ENCODE peak calls at places on chromosomes 11 and 22, in six cellular contexts. P is BE2C, S is AG04450, H is fibroblast of mammary gland, U is lower leg skin, N is endodermal cell. F is an unnamed sample.

GRCh38 chr11:771617-772204 is 5.6 kb downstream of the GATD1 start:
- DNase-seq in P (no peak), S (no peak), H (no peak), U (no peak), N (no peak), F (no peak)

GRCh38 chr11:71075116-71075720 is 177.2 kb downstream of the SHANK2 start:
- DNase-seq in P (no peak), S (no peak), H (no peak), U (no peak), N (no peak), F (no peak)

GRCh38 chr11:43376065-43376464 is 17.3 kb downstream of the TTC17 start:
- DNase-seq in P (no peak), S (no peak), H (no peak), U (no peak), N (no peak), F (no peak)

GRCh38 chr22:26642465-26643367 is 14.7 kb upstream of the MIAT start:
- DNase-seq in P (no peak), S (no peak), H (no peak), U (no peak), N (peak; percentile 87), F (no peak)

GRCh38 chr11:33195391-33196190 is 34.3 kb upstream of the CSTF3 start:
- DNase-seq in P (no peak), S (no peak), H (peak; percentile 19), U (no peak), N (no peak), F (no peak)

GRCh38 chr11:128482512-128483191 is 104.7 kb downstream of the ETS1 start:
- DNase-seq in P (no peak), S (no peak), H (peak; percentile 90), U (no peak), N (no peak), F (no peak)

GRCh38 chr22:41504397-41504796 is 35.5 kb downstream of the ACO2 start:
- DNase-seq in P (no peak), S (no peak), H (peak; percentile 83), U (no peak), N (no peak), F (no peak)

GRCh38 chr11:72807789-72808188 is 6.4 kb upstream of the ATG16L2 start:
- DNase-seq in P (no peak), S (no peak), H (no peak), U (no peak), N (no peak), F (no peak)

GRCh38 chr11:46119053-46119351 is 2.3 kb downstream of the PHF21A start:
- DNase-seq in P (no peak), S (no peak), H (no peak), U (no peak), N (no peak), F (no peak)
- H3K4me3 ChIP-seq in P (peak overlapping the region; percentile 78), S (peak overlapping the region; percentile 79), H (peak overlapping the region; percentile 74), U (no peak overlapping the region), N (peak overlapping the region; percentile 81), F (peak overlapping the region; percentile 38)

DNA sequence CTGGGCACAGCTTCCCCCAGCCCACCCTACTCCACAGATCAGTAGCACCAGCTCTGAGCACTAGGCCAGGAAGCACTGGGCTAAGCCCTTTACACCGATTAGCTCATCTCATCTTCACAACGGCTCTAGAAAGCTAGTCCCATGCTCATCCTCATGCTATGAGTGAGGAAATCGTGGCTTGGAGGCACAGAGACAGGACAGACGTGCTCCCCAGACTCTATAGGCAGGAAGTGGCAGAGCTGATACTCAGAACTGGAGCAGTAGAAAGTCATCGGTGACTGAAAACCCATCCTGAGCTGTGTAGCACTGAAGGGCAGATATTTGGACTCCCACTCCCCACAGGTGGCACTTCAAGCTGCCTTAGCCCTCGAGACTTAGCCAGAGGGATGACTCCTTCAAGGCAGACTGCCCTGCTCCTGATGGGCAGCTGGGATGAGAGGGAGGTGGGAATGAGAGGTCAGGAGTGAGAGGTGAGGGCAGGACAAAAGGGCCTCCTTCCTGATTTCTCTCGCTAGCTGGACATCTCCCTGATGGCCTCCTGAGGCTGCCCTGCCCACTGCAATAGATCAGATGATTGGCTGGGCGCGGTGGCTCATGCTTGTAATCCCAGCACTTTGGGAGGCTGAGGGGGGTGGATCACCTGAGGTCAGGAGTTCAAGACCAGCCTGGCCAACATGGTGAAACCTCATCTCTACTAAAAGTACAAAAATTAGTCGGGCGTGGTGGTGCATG is 9.7 kb downstream of the CD5 start:
- DNase-seq in P (no peak), S (no peak), H (no peak), U (no peak), N (no peak), F (no peak)
- H3K4me3 ChIP-seq in P (no peak overlapping the region), S (no peak overlapping the region), H (no peak overlapping the region), U (no peak overlapping the region), N (no peak overlapping the region), F (no peak overlapping the region)

GRCh38 chr11:118705111-118705741 is 25.8 kb upstream of the TREH start:
- DNase-seq in P (no peak), S (no peak), H (no peak), U (no peak), N (no peak), F (peak; percentile 9)
- H3K4me3 ChIP-seq in P (no peak overlapping the region), S (no peak overlapping the region), H (no peak overlapping the region), U (no peak overlapping the region), N (no peak overlapping the region), F (no peak overlapping the region)

GRCh38 chr22:22464541-22465054 is 43.9 kb downstream of the ZNF280B start:
- DNase-seq in P (no peak), S (no peak), H (no peak), U (no peak), N (no peak), F (no peak)
- H3K4me3 ChIP-seq in P (no peak overlapping the region), S (no peak overlapping the region), H (no peak overlapping the region), U (no peak overlapping the region), N (no peak overlapping the region), F (no peak overlapping the region)

GRCh38 chr11:46121724-46122477 is 647 bp upstream of the PHF21A start:
- DNase-seq in P (peak; percentile 59), S (peak; percentile 87), H (peak; percentile 94), U (peak; percentile 79), N (peak; percentile 89), F (peak; percentile 82)

GRCh38 chr11:46125284-46125683 is 4.0 kb upstream of the PHF21A start:
- DNase-seq in P (no peak), S (no peak), H (no peak), U (no peak), N (no peak), F (no peak)

GRCh38 chr11:46121328-46121723 is at the start of gene PHF21A:
- DNase-seq in P (peak; percentile 83), S (peak; percentile 86), H (peak; percentile 91), U (peak; percentile 85), N (peak; percentile 96), F (no peak)

GRCh38 chr11:46120711-46121327 is 435 bp downstream of the PHF21A start:
- DNase-seq in P (peak; percentile 50), S (peak; percentile 53), H (peak; percentile 76), U (peak; percentile 32), N (peak; percentile 89), F (peak; percentile 97)

DNA sequence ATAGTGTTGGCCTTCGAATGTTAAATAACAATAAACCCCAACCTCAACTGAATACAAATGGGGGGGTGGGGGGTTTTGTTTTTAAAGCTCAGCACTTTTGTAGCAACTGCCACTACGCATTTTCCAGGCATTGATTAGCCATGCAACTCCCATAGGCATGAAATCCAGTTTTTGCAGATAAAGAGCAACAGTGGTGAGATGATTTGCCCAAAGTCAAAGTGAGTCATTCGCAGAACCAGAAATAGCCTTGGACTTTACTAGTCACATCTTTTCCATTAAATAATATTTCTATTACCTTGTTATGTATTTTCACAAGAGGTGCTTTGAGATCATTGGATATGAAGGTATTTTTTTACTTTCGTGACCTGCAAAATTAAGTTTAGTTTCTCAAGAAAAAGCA is 1.7 kb upstream of the PHF21A start:
- DNase-seq in P (no peak), S (no peak), H (peak; percentile 55), U (no peak), N (no peak), F (no peak)
- H3K4me3 ChIP-seq in P (peak overlapping the region; percentile 73), S (peak overlapping the region; percentile 74), H (peak overlapping the region; percentile 64), U (no peak overlapping the region), N (peak overlapping the region; percentile 95), F (no peak overlapping the region)

DNA sequence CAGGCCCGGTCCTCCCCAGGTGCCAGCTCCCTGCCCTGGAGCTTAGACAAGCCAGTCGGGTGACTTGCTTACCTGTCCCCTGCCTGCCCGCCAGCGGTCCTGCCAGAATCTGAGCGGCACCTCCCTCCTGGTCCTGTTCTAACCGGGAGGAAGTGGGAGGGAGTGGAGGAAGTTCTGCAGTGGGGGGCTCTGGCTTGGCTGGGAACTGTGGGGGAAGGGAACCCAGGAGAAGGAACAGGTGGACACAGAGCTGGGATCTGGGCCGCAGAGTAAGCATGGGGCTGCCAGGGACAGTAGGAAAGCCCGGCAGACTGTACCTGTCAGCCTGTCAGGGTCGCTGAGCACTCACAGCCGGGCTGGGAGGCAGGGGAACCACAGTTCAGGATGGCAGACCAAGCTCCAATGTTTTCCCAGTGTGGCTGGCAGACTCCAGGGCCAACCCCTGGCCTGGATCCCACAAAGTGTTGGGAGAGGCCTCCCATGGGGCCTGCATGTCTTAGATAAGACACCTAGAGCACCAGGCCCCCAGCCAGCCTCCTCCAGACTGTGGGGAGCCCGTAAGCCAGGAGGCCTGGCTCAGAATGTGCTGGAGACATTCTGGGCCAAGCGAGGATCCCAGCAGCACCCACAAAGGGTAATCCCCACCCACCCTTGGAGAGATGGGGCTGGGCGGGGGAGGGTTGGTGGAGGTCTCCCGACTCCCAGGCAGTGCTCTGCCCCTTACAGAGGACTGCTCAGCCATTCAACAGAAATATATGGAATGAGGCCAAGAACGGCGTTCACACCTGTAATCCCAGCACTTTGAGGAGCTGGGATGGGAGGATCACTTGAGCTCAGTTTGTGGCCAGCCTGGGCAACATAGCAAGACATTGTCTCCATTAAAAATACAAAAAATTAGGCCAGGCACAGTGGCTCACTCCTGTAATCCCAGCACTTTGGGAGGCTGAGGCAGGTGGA is 2.3 kb downstream of the CYB5R3 start:
- DNase-seq in P (peak; percentile 80), S (no peak), H (no peak), U (peak; percentile 58), N (no peak), F (no peak)
- H3K4me3 ChIP-seq in P (no peak overlapping the region), S (no peak overlapping the region), H (no peak overlapping the region), U (no peak overlapping the region), N (no peak overlapping the region), F (no peak overlapping the region)

GRCh38 chr22:25402501-25403283 is 161.8 kb upstream of the GRK3 start:
- DNase-seq in P (no peak), S (no peak), H (peak; percentile 34), U (no peak), N (no peak), F (peak; percentile 63)
- H3K4me3 ChIP-seq in P (peak overlapping the region; percentile 73), S (peak overlapping the region; percentile 69), H (peak overlapping the region; percentile 3), U (no peak overlapping the region), N (peak overlapping the region; percentile 90), F (peak overlapping the region; percentile 99)

DNA sequence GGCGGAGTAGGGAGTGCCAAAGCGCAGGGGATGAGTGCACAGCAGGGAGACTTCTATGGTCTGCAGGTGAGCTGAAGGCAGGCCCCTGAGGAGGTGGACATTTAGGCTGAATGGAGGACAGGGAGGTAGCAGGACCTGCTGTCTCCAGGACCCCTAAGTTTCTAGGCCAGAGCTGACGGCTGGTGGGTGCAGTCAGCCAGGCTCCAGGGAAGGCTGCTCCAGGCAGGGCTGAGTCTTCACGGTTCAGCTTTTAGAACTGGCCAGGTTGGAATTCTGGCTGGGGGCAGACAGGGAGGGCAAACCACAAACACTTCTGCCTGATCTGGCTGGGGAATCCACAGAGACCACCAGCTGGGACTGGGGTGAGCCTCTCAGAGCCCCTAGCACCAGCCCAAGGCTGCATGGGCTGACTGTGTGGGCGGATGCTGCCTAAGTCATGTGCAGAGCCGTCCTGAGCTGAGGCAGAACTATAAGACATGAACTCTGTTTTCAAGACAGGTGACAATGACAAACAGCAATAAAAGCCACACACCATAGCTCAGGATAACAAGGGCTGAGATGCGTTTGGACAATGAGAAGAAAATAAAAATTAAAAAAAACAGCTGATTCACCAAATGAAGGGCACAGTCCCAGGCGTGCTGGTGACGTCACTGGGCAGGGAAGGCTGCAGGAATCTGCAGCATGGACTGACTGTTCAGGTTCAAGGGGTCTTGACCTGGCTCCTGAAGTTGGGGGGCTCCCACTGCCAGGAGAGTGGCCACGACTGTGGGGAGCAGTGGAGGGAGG is 10.4 kb upstream of the MALAT1 start:
- DNase-seq in P (no peak), S (no peak), H (peak; percentile 88), U (no peak), N (no peak), F (peak; percentile 87)
- H3K4me3 ChIP-seq in P (peak overlapping the region; percentile 44), S (peak overlapping the region; percentile 45), H (no peak overlapping the region), U (no peak overlapping the region), N (peak overlapping the region; percentile 53), F (no peak overlapping the region)

F was measured in SJSA1.